ENCODE peak calls at places on chromosome 18, in ten cellular contexts. One of them, this sample, is unnamed.

GRCh38 chr18:12803069-12803936 is 80.7 kb downstream of the PTPN2 start:
- DNase-seq in lower lobe of right lung: no peak
- DNase-seq in AG09309: no peak
- DNase-seq in astrocyte of the spinal cord: no peak
- DNase-seq in IMR-90: no peak
- DNase-seq in bronchial epithelial cell: no peak
- DNase-seq in A673: no peak
- DNase-seq in PC-9: peak; percentile 43
- DNase-seq in naive thymus-derived CD4-positive, alpha-beta T cell: no peak
- DNase-seq in fibroblast of pulmonary artery: no peak
- DNase-seq in this sample: no peak

GRCh38 chr18:10950080-10950875 is 199.1 kb downstream of the PIEZO2 start:
- DNase-seq in lower lobe of right lung: no peak
- DNase-seq in AG09309: no peak
- DNase-seq in astrocyte of the spinal cord: no peak
- DNase-seq in IMR-90: no peak
- DNase-seq in bronchial epithelial cell: no peak
- DNase-seq in A673: no peak
- DNase-seq in PC-9: no peak
- DNase-seq in naive thymus-derived CD4-positive, alpha-beta T cell: no peak
- DNase-seq in fibroblast of pulmonary artery: no peak
- DNase-seq in this sample: no peak

GRCh38 chr18:1150344-1150743 is 245.7 kb downstream of the ADCYAP1 start:
- DNase-seq in lower lobe of right lung: no peak
- DNase-seq in AG09309: no peak
- DNase-seq in astrocyte of the spinal cord: no peak
- DNase-seq in IMR-90: no peak
- DNase-seq in bronchial epithelial cell: no peak
- DNase-seq in A673: no peak
- DNase-seq in PC-9: no peak
- DNase-seq in naive thymus-derived CD4-positive, alpha-beta T cell: no peak
- DNase-seq in fibroblast of pulmonary artery: no peak
- DNase-seq in this sample: no peak

GRCh38 chr18:54957987-54958386 is 1.3 kb downstream of the CCDC68 start:
- DNase-seq in lower lobe of right lung: no peak
- DNase-seq in AG09309: no peak
- DNase-seq in astrocyte of the spinal cord: peak; percentile 46
- DNase-seq in IMR-90: peak; percentile 27
- DNase-seq in bronchial epithelial cell: peak; percentile 35
- DNase-seq in A673: no peak
- DNase-seq in PC-9: peak; percentile 38
- DNase-seq in naive thymus-derived CD4-positive, alpha-beta T cell: no peak
- DNase-seq in fibroblast of pulmonary artery: peak; percentile 87
- DNase-seq in this sample: peak; percentile 44

GRCh38 chr18:58861353-58861752 is 3.3 kb upstream of the ZNF532 start:
- DNase-seq in lower lobe of right lung: no peak
- DNase-seq in AG09309: no peak
- DNase-seq in astrocyte of the spinal cord: no peak
- DNase-seq in IMR-90: no peak
- DNase-seq in bronchial epithelial cell: no peak
- DNase-seq in A673: no peak
- DNase-seq in PC-9: no peak
- DNase-seq in naive thymus-derived CD4-positive, alpha-beta T cell: no peak
- DNase-seq in fibroblast of pulmonary artery: no peak
- DNase-seq in this sample: peak; percentile 11

GRCh38 chr18:6270791-6271216 is 143.9 kb downstream of the L3MBTL4 start:
- DNase-seq in lower lobe of right lung: no peak
- DNase-seq in AG09309: no peak
- DNase-seq in astrocyte of the spinal cord: no peak
- DNase-seq in IMR-90: no peak
- DNase-seq in bronchial epithelial cell: no peak
- DNase-seq in A673: no peak
- DNase-seq in PC-9: no peak
- DNase-seq in naive thymus-derived CD4-positive, alpha-beta T cell: no peak
- DNase-seq in fibroblast of pulmonary artery: no peak
- DNase-seq in this sample: no peak

GRCh38 chr18:23244431-23244830 is 109.1 kb downstream of the CABLES1 start:
- DNase-seq in lower lobe of right lung: no peak
- DNase-seq in AG09309: no peak
- DNase-seq in astrocyte of the spinal cord: no peak
- DNase-seq in IMR-90: no peak
- DNase-seq in bronchial epithelial cell: no peak
- DNase-seq in A673: peak; percentile 54
- DNase-seq in PC-9: no peak
- DNase-seq in naive thymus-derived CD4-positive, alpha-beta T cell: no peak
- DNase-seq in fibroblast of pulmonary artery: no peak
- DNase-seq in this sample: no peak

GRCh38 chr18:7645756-7646155 is 78.6 kb downstream of the PTPRM start:
- DNase-seq in lower lobe of right lung: no peak
- DNase-seq in AG09309: no peak
- DNase-seq in astrocyte of the spinal cord: no peak
- DNase-seq in IMR-90: no peak
- DNase-seq in bronchial epithelial cell: no peak
- DNase-seq in A673: no peak
- DNase-seq in PC-9: no peak
- DNase-seq in naive thymus-derived CD4-positive, alpha-beta T cell: no peak
- DNase-seq in fibroblast of pulmonary artery: no peak
- DNase-seq in this sample: no peak

GRCh38 chr18:11955299-11956029 is 25.8 kb upstream of the IMPA2 start:
- DNase-seq in lower lobe of right lung: peak; percentile 73
- DNase-seq in AG09309: peak; percentile 20
- DNase-seq in astrocyte of the spinal cord: peak; percentile 95
- DNase-seq in IMR-90: peak; percentile 87
- DNase-seq in bronchial epithelial cell: peak; percentile 74
- DNase-seq in A673: peak; percentile 94
- DNase-seq in PC-9: peak; percentile 54
- DNase-seq in naive thymus-derived CD4-positive, alpha-beta T cell: no peak
- DNase-seq in fibroblast of pulmonary artery: peak; percentile 93
- DNase-seq in this sample: peak; percentile 73

GRCh38 chr18:13436596-13436995 is 218.0 kb downstream of the LDLRAD4 start:
- DNase-seq in lower lobe of right lung: no peak
- DNase-seq in AG09309: no peak
- DNase-seq in astrocyte of the spinal cord: no peak
- DNase-seq in IMR-90: no peak
- DNase-seq in bronchial epithelial cell: no peak
- DNase-seq in A673: no peak
- DNase-seq in PC-9: no peak
- DNase-seq in naive thymus-derived CD4-positive, alpha-beta T cell: no peak
- DNase-seq in fibroblast of pulmonary artery: no peak
- DNase-seq in this sample: no peak

GRCh38 chr18:7459851-7460774 is 107.0 kb upstream of the PTPRM start:
- DNase-seq in lower lobe of right lung: no peak
- DNase-seq in AG09309: no peak
- DNase-seq in astrocyte of the spinal cord: peak; percentile 10
- DNase-seq in IMR-90: no peak
- DNase-seq in bronchial epithelial cell: no peak
- DNase-seq in A673: no peak
- DNase-seq in PC-9: no peak
- DNase-seq in naive thymus-derived CD4-positive, alpha-beta T cell: no peak
- DNase-seq in fibroblast of pulmonary artery: no peak
- DNase-seq in this sample: no peak

GRCh38 chr18:55522011-55522410 is 66.0 kb downstream of the TCF4 start:
- DNase-seq in lower lobe of right lung: no peak
- DNase-seq in AG09309: no peak
- DNase-seq in astrocyte of the spinal cord: no peak
- DNase-seq in IMR-90: no peak
- DNase-seq in bronchial epithelial cell: no peak
- DNase-seq in A673: peak; percentile 53
- DNase-seq in PC-9: no peak
- DNase-seq in naive thymus-derived CD4-positive, alpha-beta T cell: no peak
- DNase-seq in fibroblast of pulmonary artery: no peak
- DNase-seq in this sample: peak; percentile 26

GRCh38 chr18:79598046-79598884 is 81.3 kb upstream of the CTDP1 start:
- DNase-seq in lower lobe of right lung: peak; percentile 37
- DNase-seq in AG09309: no peak
- DNase-seq in astrocyte of the spinal cord: no peak
- DNase-seq in IMR-90: no peak
- DNase-seq in bronchial epithelial cell: no peak
- DNase-seq in A673: no peak
- DNase-seq in PC-9: no peak
- DNase-seq in naive thymus-derived CD4-positive, alpha-beta T cell: no peak
- DNase-seq in fibroblast of pulmonary artery: no peak
- DNase-seq in this sample: no peak

GRCh38 chr18:67266591-67267237 is 249.8 kb downstream of the DSEL start:
- DNase-seq in lower lobe of right lung: no peak
- DNase-seq in AG09309: peak; percentile 28
- DNase-seq in astrocyte of the spinal cord: peak; percentile 57
- DNase-seq in IMR-90: peak; percentile 59
- DNase-seq in bronchial epithelial cell: peak; percentile 84
- DNase-seq in A673: no peak
- DNase-seq in PC-9: peak; percentile 84
- DNase-seq in naive thymus-derived CD4-positive, alpha-beta T cell: no peak
- DNase-seq in fibroblast of pulmonary artery: peak; percentile 76
- DNase-seq in this sample: peak; percentile 41
- H3K4me3 ChIP-seq in lower lobe of right lung: no peak overlapping the region
- H3K4me3 ChIP-seq in AG09309: no peak overlapping the region
- H3K4me3 ChIP-seq in astrocyte of the spinal cord: no peak overlapping the region
- H3K4me3 ChIP-seq in IMR-90: no peak overlapping the region
- H3K4me3 ChIP-seq in bronchial epithelial cell: no peak overlapping the region
- H3K4me3 ChIP-seq in A673: no peak overlapping the region
- H3K4me3 ChIP-seq in PC-9: no peak overlapping the region
- H3K4me3 ChIP-seq in naive thymus-derived CD4-positive, alpha-beta T cell: no peak overlapping the region
- H3K4me3 ChIP-seq in fibroblast of pulmonary artery: no peak overlapping the region
- H3K4me3 ChIP-seq in this sample: no peak overlapping the region

DNA sequence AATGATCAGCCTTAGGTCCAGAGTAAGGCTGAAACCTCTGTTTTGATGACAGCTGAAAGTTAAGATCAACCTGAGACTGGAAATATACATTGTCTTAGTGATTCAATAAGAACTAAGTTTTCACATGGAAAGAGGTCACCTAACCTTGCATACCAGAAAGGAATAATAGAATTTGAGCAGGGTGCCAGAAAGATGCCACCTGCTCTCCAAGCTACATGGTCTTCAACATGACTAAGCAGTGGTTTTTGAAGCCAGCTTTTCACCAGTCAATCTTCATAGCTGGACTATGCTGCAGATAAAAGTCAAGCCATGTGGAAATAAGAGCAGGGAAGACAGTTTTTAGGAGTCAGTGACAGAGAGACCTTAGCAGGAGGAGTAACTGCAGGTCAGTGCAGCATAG is 589.4 kb upstream of the SYT4 start:
- DNase-seq in lower lobe of right lung: no peak
- DNase-seq in AG09309: no peak
- DNase-seq in astrocyte of the spinal cord: no peak
- DNase-seq in IMR-90: no peak
- DNase-seq in bronchial epithelial cell: no peak
- DNase-seq in A673: no peak
- DNase-seq in PC-9: no peak
- DNase-seq in naive thymus-derived CD4-positive, alpha-beta T cell: no peak
- DNase-seq in fibroblast of pulmonary artery: no peak
- DNase-seq in this sample: no peak
- H3K4me3 ChIP-seq in lower lobe of right lung: no peak overlapping the region
- H3K4me3 ChIP-seq in AG09309: no peak overlapping the region
- H3K4me3 ChIP-seq in astrocyte of the spinal cord: no peak overlapping the region
- H3K4me3 ChIP-seq in IMR-90: no peak overlapping the region
- H3K4me3 ChIP-seq in bronchial epithelial cell: no peak overlapping the region
- H3K4me3 ChIP-seq in A673: no peak overlapping the region
- H3K4me3 ChIP-seq in PC-9: no peak overlapping the region
- H3K4me3 ChIP-seq in naive thymus-derived CD4-positive, alpha-beta T cell: no peak overlapping the region
- H3K4me3 ChIP-seq in fibroblast of pulmonary artery: no peak overlapping the region
- H3K4me3 ChIP-seq in this sample: no peak overlapping the region

DNA sequence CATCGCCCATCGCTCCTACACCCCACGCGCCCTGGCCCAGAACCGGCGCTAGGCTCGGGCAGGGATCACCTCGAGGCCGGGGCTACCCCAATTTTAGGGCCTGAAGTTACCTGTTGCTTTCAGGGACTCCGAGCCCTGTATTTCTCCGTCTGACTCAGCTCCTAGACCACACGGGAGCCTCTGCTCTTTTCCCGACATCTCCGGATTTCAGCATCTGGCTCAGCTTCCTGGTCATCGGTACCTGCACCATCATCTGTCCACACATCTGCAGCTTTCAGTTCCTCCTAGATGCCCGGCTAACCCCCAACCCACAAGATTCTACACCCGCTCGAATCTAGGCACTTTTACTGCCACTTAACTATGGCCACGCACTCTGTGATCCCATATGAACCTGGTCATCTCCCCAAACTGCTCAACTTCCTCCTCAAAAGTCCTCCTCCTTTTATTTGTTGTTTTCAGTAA is 12.1 kb upstream of the HMSD start:
- DNase-seq in lower lobe of right lung: no peak
- DNase-seq in AG09309: no peak
- DNase-seq in astrocyte of the spinal cord: no peak
- DNase-seq in IMR-90: no peak
- DNase-seq in bronchial epithelial cell: no peak
- DNase-seq in A673: no peak
- DNase-seq in PC-9: no peak
- DNase-seq in naive thymus-derived CD4-positive, alpha-beta T cell: no peak
- DNase-seq in fibroblast of pulmonary artery: no peak
- DNase-seq in this sample: no peak
- H3K4me3 ChIP-seq in lower lobe of right lung: peak overlapping the region; percentile 58
- H3K4me3 ChIP-seq in AG09309: peak overlapping the region; percentile 80
- H3K4me3 ChIP-seq in astrocyte of the spinal cord: peak overlapping the region; percentile 60
- H3K4me3 ChIP-seq in IMR-90: peak overlapping the region; percentile 54
- H3K4me3 ChIP-seq in bronchial epithelial cell: peak overlapping the region; percentile 68
- H3K4me3 ChIP-seq in A673: peak overlapping the region; percentile 60
- H3K4me3 ChIP-seq in PC-9: no peak overlapping the region
- H3K4me3 ChIP-seq in naive thymus-derived CD4-positive, alpha-beta T cell: no peak overlapping the region
- H3K4me3 ChIP-seq in fibroblast of pulmonary artery: peak overlapping the region; percentile 62
- H3K4me3 ChIP-seq in this sample: peak overlapping the region; percentile 67

GRCh38 chr18:34223164-34223892 is 1.4 kb downstream of the NOL4 start:
- DNase-seq in lower lobe of right lung: no peak
- DNase-seq in AG09309: no peak
- DNase-seq in astrocyte of the spinal cord: peak; percentile 9
- DNase-seq in IMR-90: no peak
- DNase-seq in bronchial epithelial cell: no peak
- DNase-seq in A673: peak; percentile 32
- DNase-seq in PC-9: no peak
- DNase-seq in naive thymus-derived CD4-positive, alpha-beta T cell: no peak
- DNase-seq in fibroblast of pulmonary artery: no peak
- DNase-seq in this sample: peak; percentile 1

GRCh38 chr18:34224423-34225217 is at the start of gene NOL4:
- DNase-seq in lower lobe of right lung: peak; percentile 56
- DNase-seq in AG09309: no peak
- DNase-seq in astrocyte of the spinal cord: peak; percentile 60
- DNase-seq in IMR-90: no peak
- DNase-seq in bronchial epithelial cell: peak; percentile 34
- DNase-seq in A673: peak; percentile 95
- DNase-seq in PC-9: no peak
- DNase-seq in naive thymus-derived CD4-positive, alpha-beta T cell: no peak
- DNase-seq in fibroblast of pulmonary artery: no peak
- DNase-seq in this sample: peak; percentile 58

GRCh38 chr18:34222025-34222395 is 2.7 kb downstream of the NOL4 start:
- DNase-seq in lower lobe of right lung: no peak
- DNase-seq in AG09309: no peak
- DNase-seq in astrocyte of the spinal cord: peak; percentile 3
- DNase-seq in IMR-90: no peak
- DNase-seq in bronchial epithelial cell: no peak
- DNase-seq in A673: peak; percentile 74
- DNase-seq in PC-9: no peak
- DNase-seq in naive thymus-derived CD4-positive, alpha-beta T cell: no peak
- DNase-seq in fibroblast of pulmonary artery: no peak
- DNase-seq in this sample: no peak

GRCh38 chr18:34223893-34224422 is 755 bp downstream of the NOL4 start:
- DNase-seq in lower lobe of right lung: no peak
- DNase-seq in AG09309: no peak
- DNase-seq in astrocyte of the spinal cord: peak; percentile 5
- DNase-seq in IMR-90: no peak
- DNase-seq in bronchial epithelial cell: no peak
- DNase-seq in A673: no peak
- DNase-seq in PC-9: no peak
- DNase-seq in naive thymus-derived CD4-positive, alpha-beta T cell: no peak
- DNase-seq in fibroblast of pulmonary artery: no peak
- DNase-seq in this sample: no peak

GRCh38 chr18:34222396-34223163 is 2.1 kb downstream of the NOL4 start:
- DNase-seq in lower lobe of right lung: peak; percentile 47
- DNase-seq in AG09309: no peak
- DNase-seq in astrocyte of the spinal cord: peak; percentile 9
- DNase-seq in IMR-90: no peak
- DNase-seq in bronchial epithelial cell: peak; percentile 10
- DNase-seq in A673: peak; percentile 63
- DNase-seq in PC-9: no peak
- DNase-seq in naive thymus-derived CD4-positive, alpha-beta T cell: no peak
- DNase-seq in fibroblast of pulmonary artery: no peak
- DNase-seq in this sample: peak; percentile 25
- H3K4me3 ChIP-seq in lower lobe of right lung: peak overlapping the region; percentile 44
- H3K4me3 ChIP-seq in AG09309: no peak overlapping the region
- H3K4me3 ChIP-seq in astrocyte of the spinal cord: peak overlapping the region; percentile 50
- H3K4me3 ChIP-seq in IMR-90: no peak overlapping the region
- H3K4me3 ChIP-seq in bronchial epithelial cell: peak overlapping the region; percentile 1
- H3K4me3 ChIP-seq in A673: peak overlapping the region; percentile 67
- H3K4me3 ChIP-seq in PC-9: no peak overlapping the region
- H3K4me3 ChIP-seq in naive thymus-derived CD4-positive, alpha-beta T cell: no peak overlapping the region
- H3K4me3 ChIP-seq in fibroblast of pulmonary artery: peak overlapping the region; percentile 22
- H3K4me3 ChIP-seq in this sample: peak overlapping the region; percentile 18

This sample was measured in epithelial cell of esophagus.